ENCODE peak calls at places on chromosomes 13 and 19, in nine cellular contexts. U, F, A, I, W, P, E, X and V are unnamed samples.

GRCh38 chr13:97030705-97031452 is 36.6 kb upstream of the OXGR1 start:
- DNase-seq in A (peak; percentile 67), X (peak; percentile 60), E (no peak), W (no peak), P (peak; percentile 76), F (no peak), U (no peak), I (peak; percentile 28), V (no peak)

GRCh38 chr19:491146-491741 is 5.0 kb upstream of the MADCAM1 start:
- DNase-seq in E (no peak), U (no peak), W (no peak), X (peak; percentile 28), I (no peak), F (no peak), P (peak; percentile 23), A (no peak), V (peak; percentile 81)

GRCh38 chr13:113861433-113862030 is 2.3 kb downstream of the GAS6 start:
- DNase-seq in F (no peak), E (no peak), W (no peak), P (no peak), A (no peak), X (no peak), I (no peak), U (no peak), V (peak; percentile 48)

GRCh38 chr13:101639711-101640110 is 187.2 kb downstream of the ITGBL1 start:
- DNase-seq in X (no peak), W (no peak), E (no peak), I (no peak), U (no peak), F (no peak), A (no peak), P (no peak), V (no peak)

GRCh38 chr19:18153555-18154134 is 682 bp downstream of the PIK3R2 start:
- DNase-seq in X (no peak), I (peak; percentile 46), F (no peak), U (no peak), W (peak; percentile 66), A (no peak), P (no peak), E (no peak), V (peak; percentile 72)

GRCh38 chr13:34776390-34776981 is 165.6 kb upstream of the NBEA start:
- DNase-seq in E (no peak), P (no peak), I (no peak), A (no peak), W (no peak), U (no peak), F (no peak), X (peak; percentile 59), V (no peak)

GRCh38 chr13:34764246-34764645 is 177.8 kb upstream of the NBEA start:
- DNase-seq in F (no peak), I (no peak), X (peak; percentile 81), W (no peak), P (no peak), A (no peak), U (no peak), E (no peak), V (no peak)

GRCh38 chr19:47487551-47488515 is 3.8 kb upstream of the KPTN start:
- DNase-seq in I (no peak), A (no peak), W (no peak), X (no peak), P (no peak), E (no peak), U (no peak), F (no peak), V (no peak)

GRCh38 chr19:29467824-29468401 is 57.9 kb upstream of the VSTM2B start:
- DNase-seq in P (no peak), F (no peak), E (no peak), W (no peak), I (peak; percentile 56), X (peak; percentile 54), U (peak; percentile 58), A (no peak), V (no peak)

GRCh38 chr19:12126707-12127106 is 13.4 kb downstream of the ZNF20 start:
- DNase-seq in A (peak; percentile 13), W (no peak), P (no peak), E (no peak), F (no peak), U (no peak), X (no peak), I (peak; percentile 5), V (no peak)

GRCh38 chr13:114078501-114079451 is 53.6 kb downstream of the RASA3 start:
- DNase-seq in U (peak; percentile 23), A (peak; percentile 73), E (no peak), F (no peak), W (peak; percentile 30), P (peak; percentile 64), X (peak; percentile 84), I (no peak), V (peak; percentile 57)

GRCh38 chr19:14000691-14001365 is 5.3 kb downstream of the RFX1 start:
- DNase-seq in F (no peak), X (no peak), E (no peak), I (no peak), U (no peak), A (no peak), P (no peak), W (no peak), V (peak; percentile 1)
- TF ChIP-seq CTCF in F (no peak), X (no peak), E (no peak), I (no peak), U (no peak), A (no peak), P (no peak), W (no peak), V (no peak)

GRCh38 chr19:7069042-7069903 is at the start of gene ZNF557:
- DNase-seq in E (peak; percentile 99), W (peak; percentile 99), A (peak; percentile 97), P (peak; percentile 96), X (peak; percentile 98), U (peak; percentile 98), F (peak; percentile 98), I (peak; percentile 98), V (peak; percentile 99)

GRCh38 chr19:7074705-7075282 is 5.3 kb downstream of the ZNF557 start:
- DNase-seq in X (no peak), U (no peak), E (no peak), F (no peak), W (no peak), P (no peak), I (no peak), A (no peak), V (no peak)

GRCh38 chr19:7069904-7070226 is 362 bp downstream of the ZNF557 start:
- DNase-seq in A (no peak), E (no peak), P (no peak), F (no peak), W (no peak), I (no peak), U (no peak), X (no peak), V (no peak)

GRCh38 chr19:7076151-7076550 is 6.6 kb downstream of the ZNF557 start:
- DNase-seq in F (no peak), X (no peak), W (no peak), E (no peak), A (no peak), P (no peak), I (no peak), U (no peak), V (no peak)

DNA sequence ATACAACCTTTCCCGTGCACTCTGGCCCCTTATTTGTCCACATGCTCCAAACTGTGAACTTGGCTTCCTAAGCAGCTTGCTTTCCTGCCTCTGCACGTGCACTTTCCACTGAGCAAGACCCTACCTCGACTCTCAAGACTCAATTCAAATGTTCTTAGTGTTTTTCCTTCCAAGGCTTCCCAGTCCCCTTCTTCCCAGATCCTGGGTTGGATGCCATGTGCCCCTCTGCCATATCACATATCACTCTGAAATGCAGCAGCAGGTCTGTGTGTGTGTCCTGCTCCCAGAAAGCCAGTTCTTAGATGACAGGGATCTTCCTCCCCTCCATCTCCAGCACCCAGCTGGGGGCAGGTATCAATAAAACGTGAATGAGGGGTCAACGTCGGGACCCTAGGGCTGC is 3.0 kb downstream of the ZNF557 start:
- DNase-seq in X (no peak), E (no peak), I (no peak), A (no peak), U (no peak), W (no peak), F (no peak), P (no peak), V (no peak)
- H3K36me3 ChIP-seq in X (peaks cover 55% of the 10 kb centered on the region), E (peaks cover 61% of the 10 kb centered on the region), I (peaks cover 14% of the 10 kb centered on the region), A (peaks cover 49% of the 10 kb centered on the region), U (peaks cover 6% of the 10 kb centered on the region), W (peaks cover 6% of the 10 kb centered on the region), F (peaks cover 42% of the 10 kb centered on the region), P (peaks cover 29% of the 10 kb centered on the region), V (peaks cover 71% of the 10 kb centered on the region)

GRCh38 chr13:73060251-73061160 is 1.7 kb downstream of the KLF5 start:
- DNase-seq in W (peak; percentile 28), I (peak; percentile 37), F (no peak), X (peak; percentile 60), A (peak; percentile 64), E (peak; percentile 31), P (peak; percentile 78), U (no peak), V (peak; percentile 61)

GRCh38 chr13:73061478-73062275 is 2.9 kb downstream of the KLF5 start:
- DNase-seq in E (no peak), U (no peak), A (no peak), W (no peak), X (no peak), F (no peak), P (no peak), I (no peak), V (no peak)

GRCh38 chr13:73058741-73059459 is at the start of gene KLF5:
- DNase-seq in P (peak; percentile 85), U (peak; percentile 99), E (peak; percentile 95), W (peak; percentile 96), I (peak; percentile 98), A (peak; percentile 92), F (peak; percentile 97), X (peak; percentile 96), V (peak; percentile 98)

GRCh38 chr13:73058432-73058740 is 419 bp upstream of the KLF5 start:
- DNase-seq in A (no peak), E (no peak), I (no peak), X (no peak), W (no peak), P (no peak), F (no peak), U (no peak), V (no peak)

DNA sequence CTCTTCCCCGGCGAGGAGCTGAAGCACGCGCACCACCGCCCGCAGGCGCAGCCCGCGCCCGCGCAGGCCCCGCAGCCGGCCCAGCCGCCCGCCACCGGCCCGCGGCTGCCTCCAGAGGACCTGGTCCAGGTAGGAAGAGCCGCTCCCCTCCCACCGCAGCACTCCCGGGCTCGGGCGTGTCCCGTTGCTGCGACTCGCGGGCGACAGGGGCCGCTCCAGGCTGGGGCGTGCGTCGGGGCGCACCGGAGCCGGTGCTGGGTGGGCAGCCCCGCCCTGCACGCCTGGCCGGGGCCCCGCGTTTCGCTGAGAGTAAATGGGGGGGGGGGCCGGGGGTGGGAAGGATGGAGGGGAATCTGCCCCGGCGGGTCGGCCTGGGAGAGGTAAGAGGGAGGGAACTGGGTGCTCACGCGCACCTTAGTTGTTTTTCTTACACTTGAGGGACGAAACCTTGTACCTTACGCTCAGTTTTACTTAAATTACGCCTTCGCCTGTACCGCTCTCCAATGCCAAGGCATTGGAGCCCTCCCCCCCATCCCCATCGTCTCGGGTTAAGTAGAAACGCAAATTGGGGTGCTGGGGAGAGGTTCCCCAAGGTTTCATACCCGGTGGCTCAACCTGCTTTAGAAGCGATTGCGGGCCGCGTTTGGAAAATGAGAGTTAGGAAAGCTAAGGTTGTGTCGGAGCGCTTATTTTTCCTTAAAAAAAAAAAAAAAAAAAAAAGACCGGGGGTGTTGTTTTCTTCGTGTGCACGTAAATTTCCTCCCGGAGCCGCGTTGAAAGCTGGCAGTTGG is 850 bp downstream of the KLF5 start:
- DNase-seq in W (peak; percentile 53), U (peak; percentile 83), E (peak; percentile 30), F (no peak), A (no peak), P (no peak), I (peak; percentile 87), X (peak; percentile 43), V (peak; percentile 85)
- TF ChIP-seq CTCF in W (no peak), U (no peak), E (peak; percentile 26), F (peak; percentile 19), A (no peak), P (no peak), I (peak; percentile 40), X (no peak), V (peak; percentile 22)

GRCh38 chr13:40974460-40975407 is 44.4 kb downstream of the ELF1 start:
- DNase-seq in I (peak; percentile 66), A (peak; percentile 50), U (peak; percentile 71), W (no peak), F (no peak), E (no peak), P (peak; percentile 76), X (peak; percentile 37), V (no peak)
- H3K36me3 ChIP-seq in I (no peaks in the 10 kb centered on the region), A (no peaks in the 10 kb centered on the region), U (no peaks in the 10 kb centered on the region), W (no peaks in the 10 kb centered on the region), F (no peaks in the 10 kb centered on the region), E (no peaks in the 10 kb centered on the region), P (no peaks in the 10 kb centered on the region), X (no peaks in the 10 kb centered on the region), V (no peaks in the 10 kb centered on the region)